ENCODE peak calls at places on chromosomes 5 and 9, in seven cellular contexts. One of them, this sample, is unnamed.

GRCh38 chr9:21385131-21385665 is at the start of gene IFNA2:
- DNase-seq in NAMALWA: peak
- DNase-seq in D341Med: no peak
- DNase-seq in PC-9: no peak
- DNase-seq in RWPE1: no peak
- DNase-seq in fibroblast of gingiva: no peak
- DNase-seq in HCEC 1CT: no peak
- DNase-seq in this sample: no peak

GRCh38 chr5:76720988-76721569 is 5.2 kb downstream of the F2R start:
- DNase-seq in NAMALWA: no peak
- DNase-seq in D341Med: no peak
- DNase-seq in PC-9: no peak
- DNase-seq in RWPE1: no peak
- DNase-seq in fibroblast of gingiva: no peak
- DNase-seq in HCEC 1CT: no peak
- DNase-seq in this sample: no peak

GRCh38 chr9:72633966-72634365 is 112.6 kb downstream of the TMC1 start:
- DNase-seq in NAMALWA: no peak
- DNase-seq in D341Med: no peak
- DNase-seq in PC-9: no peak
- DNase-seq in RWPE1: peak
- DNase-seq in fibroblast of gingiva: peak
- DNase-seq in HCEC 1CT: peak
- DNase-seq in this sample: no peak

GRCh38 chr9:123425261-123425821 is 69.3 kb downstream of the CRB2 start:
- DNase-seq in NAMALWA: no peak
- DNase-seq in D341Med: no peak
- DNase-seq in PC-9: no peak
- DNase-seq in RWPE1: no peak
- DNase-seq in fibroblast of gingiva: no peak
- DNase-seq in HCEC 1CT: no peak
- DNase-seq in this sample: no peak

GRCh38 chr5:6261256-6261655 is 117.1 kb downstream of the MED10 start:
- DNase-seq in NAMALWA: no peak
- DNase-seq in D341Med: no peak
- DNase-seq in PC-9: no peak
- DNase-seq in RWPE1: peak
- DNase-seq in fibroblast of gingiva: no peak
- DNase-seq in HCEC 1CT: no peak
- DNase-seq in this sample: no peak

GRCh38 chr9:95000821-95001220 is 274.3 kb downstream of the AOPEP start:
- DNase-seq in NAMALWA: no peak
- DNase-seq in D341Med: no peak
- DNase-seq in PC-9: no peak
- DNase-seq in RWPE1: no peak
- DNase-seq in fibroblast of gingiva: peak
- DNase-seq in HCEC 1CT: no peak
- DNase-seq in this sample: no peak

GRCh38 chr9:137294684-137295312 is 7.3 kb downstream of the NRARP start:
- DNase-seq in NAMALWA: no peak
- DNase-seq in D341Med: no peak
- DNase-seq in PC-9: no peak
- DNase-seq in RWPE1: no peak
- DNase-seq in fibroblast of gingiva: no peak
- DNase-seq in HCEC 1CT: peak
- DNase-seq in this sample: no peak

GRCh38 chr9:33097192-33097591 is 20.7 kb upstream of the SMU1 start:
- DNase-seq in NAMALWA: no peak
- DNase-seq in D341Med: no peak
- DNase-seq in PC-9: no peak
- DNase-seq in RWPE1: no peak
- DNase-seq in fibroblast of gingiva: no peak
- DNase-seq in HCEC 1CT: no peak
- DNase-seq in this sample: no peak

GRCh38 chr5:158812381-158812780 is 287.3 kb downstream of the EBF1 start:
- DNase-seq in NAMALWA: peak
- DNase-seq in D341Med: peak
- DNase-seq in PC-9: no peak
- DNase-seq in RWPE1: no peak
- DNase-seq in fibroblast of gingiva: no peak
- DNase-seq in HCEC 1CT: no peak
- DNase-seq in this sample: no peak

GRCh38 chr9:91700475-91700874 is 249.6 kb downstream of the ROR2 start:
- DNase-seq in NAMALWA: no peak
- DNase-seq in D341Med: no peak
- DNase-seq in PC-9: no peak
- DNase-seq in RWPE1: no peak
- DNase-seq in fibroblast of gingiva: no peak
- DNase-seq in HCEC 1CT: no peak
- DNase-seq in this sample: no peak

GRCh38 chr9:106503759-106504158 is 359.2 kb upstream of the ZNF462 start:
- DNase-seq in NAMALWA: no peak
- DNase-seq in D341Med: no peak
- DNase-seq in PC-9: no peak
- DNase-seq in RWPE1: no peak
- DNase-seq in fibroblast of gingiva: no peak
- DNase-seq in HCEC 1CT: no peak
- DNase-seq in this sample: no peak

GRCh38 chr5:154138701-154139100 is 51.8 kb upstream of the GALNT10 start:
- DNase-seq in NAMALWA: no peak
- DNase-seq in D341Med: no peak
- DNase-seq in PC-9: no peak
- DNase-seq in RWPE1: no peak
- DNase-seq in fibroblast of gingiva: peak
- DNase-seq in HCEC 1CT: no peak
- DNase-seq in this sample: no peak

GRCh38 chr9:108860354-108860753 is 1.7 kb upstream of the ACTL7A start:
- DNase-seq in NAMALWA: no peak
- DNase-seq in D341Med: no peak
- DNase-seq in PC-9: no peak
- DNase-seq in RWPE1: no peak
- DNase-seq in fibroblast of gingiva: peak
- DNase-seq in HCEC 1CT: peak
- DNase-seq in this sample: no peak

GRCh38 chr5:135024956-135025729 is 8.9 kb downstream of the PITX1 start:
- DNase-seq in NAMALWA: no peak
- DNase-seq in D341Med: no peak
- DNase-seq in PC-9: peak
- DNase-seq in RWPE1: peak
- DNase-seq in fibroblast of gingiva: no peak
- DNase-seq in HCEC 1CT: peak
- DNase-seq in this sample: no peak

GRCh38 chr5:78757269-78758053 is 108.9 kb upstream of the LHFPL2 start:
- DNase-seq in NAMALWA: no peak
- DNase-seq in D341Med: no peak
- DNase-seq in PC-9: no peak
- DNase-seq in RWPE1: no peak
- DNase-seq in fibroblast of gingiva: peak
- DNase-seq in HCEC 1CT: peak
- DNase-seq in this sample: no peak